ENCODE peak calls at places on chromosomes 4 and X, in six cellular contexts. F, L, W, U, B and I are unnamed samples. For H3K27me3, the result is how much of the 10 kb centered on the place peaks cover.

GRCh38 chr4:54525602-54526001 is 132.2 kb upstream of the KIT start:
- DNase-seq in U (peak), L (no peak), F (no peak), B (no peak), W (no peak), I (no peak)

GRCh38 chr4:188822698-188823097 is 683.5 kb downstream of the TRIML1 start:
- DNase-seq in F (no peak), U (no peak), B (no peak), L (no peak), W (no peak), I (no peak)

GRCh38 chrX:55008571-55009358 is 8.6 kb downstream of the APEX2 start:
- DNase-seq in F (no peak), L (no peak), B (peak), W (no peak), U (no peak), I (peak)

GRCh38 chrX:39196192-39197102 is 395.2 kb downstream of the MID1IP1 start:
- DNase-seq in W (no peak), U (peak), L (no peak), B (peak), F (no peak), I (peak)

GRCh38 chr4:25401066-25401465 is 24.0 kb downstream of the ANAPC4 start:
- DNase-seq in U (no peak), F (no peak), B (no peak), L (no peak), W (no peak), I (no peak)

GRCh38 chr4:31100551-31100950 is 380.4 kb downstream of the PCDH7 start:
- DNase-seq in L (no peak), F (no peak), B (no peak), W (no peak), U (no peak), I (no peak)

GRCh38 chr4:148076964-148077363 is 345.1 kb downstream of the ARHGAP10 start:
- DNase-seq in L (no peak), F (no peak), W (no peak), B (no peak), U (peak), I (no peak)

GRCh38 chr4:38322709-38323108 is 341.3 kb upstream of the KLF3 start:
- DNase-seq in L (peak), F (no peak), W (no peak), B (no peak), U (peak), I (peak)

GRCh38 chr4:11439836-11440235 is 11.1 kb upstream of the HS3ST1 start:
- DNase-seq in B (no peak), L (no peak), F (no peak), W (no peak), U (no peak), I (no peak)

GRCh38 chr4:136329042-136329662 is 1203.1 kb downstream of the PCDH18 start:
- DNase-seq in F (no peak), U (peak), L (no peak), B (peak), W (no peak), I (peak)

GRCh38 chrX:47080915-47081236 is 2.6 kb downstream of the RGN start:
- DNase-seq in W (no peak), F (no peak), B (no peak), U (no peak), L (no peak), I (no peak)

GRCh38 chr4:6180841-6181631 is 19.3 kb downstream of the JAKMIP1 start:
- DNase-seq in F (no peak), L (no peak), B (no peak), W (no peak), U (no peak), I (no peak)

GRCh38 chr4:146288188-146288587 is 73.8 kb downstream of the REELD1 start:
- DNase-seq in U (no peak), B (no peak), W (no peak), F (no peak), L (no peak), I (no peak)

GRCh38 chrX:40644821-40645358 is 2.5 kb downstream of the CXorf38 start:
- DNase-seq in B (no peak), L (peak), U (peak), F (peak), W (peak), I (peak)

GRCh38 chrX:47169726-47170515 is 23.7 kb upstream of the UBA1 start:
- DNase-seq in F (no peak), W (no peak), B (no peak), L (no peak), U (no peak), I (no peak)

GRCh38 chr4:182711211-182711610 is 206.0 kb downstream of the DCTD start:
- DNase-seq in B (no peak), W (no peak), U (no peak), F (no peak), L (no peak), I (no peak)
- H3K27me3 ChIP-seq in B (under half), W (under half), U (under half), F (under half), L (under half), I (under half)

GRCh38 chr4:45971108-45971507 is 152.7 kb downstream of the GABRG1 start:
- DNase-seq in U (no peak), F (no peak), L (no peak), W (no peak), B (no peak), I (peak)
- H3K4me3 ChIP-seq in U (no peak), F (no peak), L (no peak), W (no peak), B (no peak), I (no peak)

DNA sequence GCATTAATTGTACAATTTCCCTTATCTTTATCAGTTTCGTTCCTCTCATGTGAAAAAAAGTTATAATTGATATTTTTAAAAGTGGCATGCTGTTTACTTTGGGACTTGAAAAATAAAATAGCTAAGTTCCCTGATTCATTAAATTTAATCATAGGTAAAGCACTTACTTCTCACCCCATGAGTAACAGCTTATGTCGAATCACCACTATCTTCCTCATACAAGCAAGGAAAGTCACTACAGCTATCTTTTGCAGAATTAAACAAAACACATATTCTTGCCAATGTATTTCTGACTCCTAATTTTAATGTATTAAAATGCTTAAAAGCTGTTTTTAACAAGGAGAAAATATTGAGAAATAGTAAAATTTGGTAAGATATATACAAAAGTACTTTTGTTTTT is 832.4 kb upstream of the PCDH10 start:
- DNase-seq in W (no peak), U (no peak), F (no peak), B (no peak), L (no peak), I (no peak)
- TF ChIP-seq CTCF in W (no peak), U (no peak), F (no peak), B (no peak), L (no peak), I (no peak)

GRCh38 chr4:48481581-48481980 is 1.6 kb upstream of the SLC10A4 start:
- DNase-seq in B (no peak), W (no peak), L (no peak), U (no peak), F (no peak), I (no peak)
- H3K27me3 ChIP-seq in B (half or more), W (under half), L (under half), U (under half), F (under half), I (under half)

GRCh38 chr4:112860731-112861377 is 188.6 kb upstream of the ANK2 start:
- DNase-seq in U (no peak), F (no peak), B (no peak), W (no peak), L (no peak), I (no peak)
- H3K4me3 ChIP-seq in U (no peak), F (no peak), B (no peak), W (no peak), L (no peak), I (no peak)

GRCh38 chr4:92735025-92735665 is 431.4 kb downstream of the GRID2 start:
- DNase-seq in B (no peak), U (no peak), F (no peak), W (no peak), L (no peak), I (no peak)
- TF ChIP-seq CTCF in B (no peak), U (peak), F (no peak), W (no peak), L (no peak), I (peak)

DNA sequence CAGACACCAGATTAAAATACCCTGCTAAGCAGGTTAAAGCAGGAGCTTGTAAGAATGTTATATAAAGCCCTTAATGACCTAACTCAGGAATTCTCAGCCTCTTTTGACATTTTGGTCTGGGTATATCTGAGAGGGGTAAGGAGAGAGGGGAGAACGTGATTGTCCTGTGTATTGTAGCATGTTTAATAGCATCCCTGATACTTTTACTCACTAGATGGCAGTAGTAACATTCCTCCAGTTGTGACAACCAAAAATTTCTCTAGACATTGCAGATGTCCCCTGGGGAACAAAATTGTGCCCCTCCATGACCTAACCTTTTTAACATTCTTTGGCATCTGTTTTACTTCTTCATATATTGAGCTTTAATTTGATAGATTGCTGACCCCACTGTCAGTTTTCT is 17.9 kb downstream of the SMARCA5 start:
- DNase-seq in F (no peak), B (no peak), L (no peak), W (no peak), U (no peak), I (peak)
- H3K27me3 ChIP-seq in F (under half), B (under half), L (under half), W (under half), U (under half), I (under half)

GRCh38 chr4:156963419-156963818 is 8.2 kb downstream of the PDGFC start:
- DNase-seq in B (no peak), W (no peak), L (no peak), U (no peak), F (no peak), I (no peak)

GRCh38 chr4:156959298-156959702 is 12.3 kb downstream of the PDGFC start:
- DNase-seq in W (no peak), U (no peak), F (no peak), L (no peak), B (no peak), I (no peak)

GRCh38 chr4:156962069-156962377 is 9.6 kb downstream of the PDGFC start:
- DNase-seq in L (no peak), U (no peak), F (no peak), B (no peak), W (no peak), I (no peak)

GRCh38 chr4:156961241-156962068 is 10.1 kb downstream of the PDGFC start:
- DNase-seq in F (no peak), L (no peak), U (no peak), W (no peak), B (no peak), I (no peak)

DNA sequence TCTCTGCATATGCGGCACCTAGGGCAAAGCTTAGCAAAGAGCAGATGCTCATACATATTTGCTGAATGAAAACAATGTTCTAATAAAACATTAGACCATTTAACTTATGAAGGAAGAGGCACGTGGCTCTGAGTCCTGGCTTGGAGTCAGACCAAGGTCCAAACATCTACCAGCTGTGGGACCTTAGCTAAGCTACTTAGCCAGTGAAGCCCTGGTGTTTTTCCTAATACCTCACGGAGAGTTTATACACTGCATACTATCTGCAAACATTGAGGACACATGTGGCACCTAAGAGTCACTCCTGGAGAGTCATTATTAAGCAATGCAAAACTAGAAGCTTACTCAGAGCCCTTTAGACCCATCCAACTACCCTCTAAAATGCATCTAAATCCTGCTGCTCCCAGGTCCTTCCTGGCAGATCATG is 9.0 kb downstream of the PDGFC start:
- DNase-seq in B (no peak), U (no peak), F (no peak), L (no peak), W (no peak), I (no peak)
- H3K4me3 ChIP-seq in B (no peak), U (no peak), F (no peak), L (no peak), W (no peak), I (no peak)